ENCODE peak calls at places on chromosomes 13 and 19, in four cellular contexts. One of them, this sample, is unnamed.

GRCh38 chr13:85303630-85304029 is 495.6 kb downstream of the SLITRK6 start:
- DNase-seq in GM12891: no peak
- DNase-seq in lower leg skin: no peak
- DNase-seq in IMR-90: no peak
- DNase-seq in this sample: no peak

GRCh38 chr19:11355160-11356073 is at the start of gene PLPPR2:
- DNase-seq in GM12891: peak
- DNase-seq in lower leg skin: peak
- DNase-seq in IMR-90: peak
- DNase-seq in this sample: peak

GRCh38 chr19:46618670-46619231 is 6.1 kb downstream of the PTGIR start:
- DNase-seq in GM12891: no peak
- DNase-seq in lower leg skin: no peak
- DNase-seq in IMR-90: peak
- DNase-seq in this sample: no peak

GRCh38 chr19:38900220-38900629 is 456 bp downstream of the NFKBIB start:
- DNase-seq in GM12891: no peak
- DNase-seq in lower leg skin: no peak
- DNase-seq in IMR-90: no peak
- DNase-seq in this sample: no peak

GRCh38 chr19:56076413-56076998 is 44.6 kb downstream of the ZNF787 start:
- DNase-seq in GM12891: no peak
- DNase-seq in lower leg skin: no peak
- DNase-seq in IMR-90: peak
- DNase-seq in this sample: peak

GRCh38 chr19:17292301-17293074 is 10.7 kb downstream of the ABHD8 start:
- DNase-seq in GM12891: peak
- DNase-seq in lower leg skin: peak
- DNase-seq in IMR-90: peak
- DNase-seq in this sample: peak

GRCh38 chr13:51781246-51782022 is 22.5 kb downstream of the DHRS12 start:
- DNase-seq in GM12891: no peak
- DNase-seq in lower leg skin: no peak
- DNase-seq in IMR-90: peak
- DNase-seq in this sample: no peak

GRCh38 chr19:45958763-45959516 is 14.7 kb downstream of the NOVA2 start:
- DNase-seq in GM12891: no peak
- DNase-seq in lower leg skin: no peak
- DNase-seq in IMR-90: no peak
- DNase-seq in this sample: no peak

GRCh38 chr13:107669356-107669755 is 546.0 kb downstream of the LIG4 start:
- DNase-seq in GM12891: no peak
- DNase-seq in lower leg skin: no peak
- DNase-seq in IMR-90: peak
- DNase-seq in this sample: no peak

GRCh38 chr19:6076675-6077463 is 33.4 kb downstream of the RFX2 start:
- DNase-seq in GM12891: no peak
- DNase-seq in lower leg skin: peak
- DNase-seq in IMR-90: peak
- DNase-seq in this sample: peak

GRCh38 chr13:72507394-72508199 is 219.8 kb downstream of the MZT1 start:
- DNase-seq in GM12891: no peak
- DNase-seq in lower leg skin: no peak
- DNase-seq in IMR-90: no peak
- DNase-seq in this sample: no peak

GRCh38 chr19:8445488-8446001 is 770 bp downstream of the HNRNPM start:
- DNase-seq in GM12891: no peak
- DNase-seq in lower leg skin: peak
- DNase-seq in IMR-90: no peak
- DNase-seq in this sample: peak

GRCh38 chr19:42421101-42421500 is 6.1 kb downstream of the LIPE start:
- DNase-seq in GM12891: no peak
- DNase-seq in lower leg skin: no peak
- DNase-seq in IMR-90: no peak
- DNase-seq in this sample: no peak

GRCh38 chr19:2944775-2945574 is at the start of gene ZNF77:
- DNase-seq in GM12891: peak
- DNase-seq in lower leg skin: peak
- DNase-seq in IMR-90: peak
- DNase-seq in this sample: peak
- TF ChIP-seq POLR2A in GM12891: peak
- TF ChIP-seq POLR2A in lower leg skin: no peak
- TF ChIP-seq POLR2A in IMR-90: peak
- TF ChIP-seq POLR2A in this sample: peak

DNA sequence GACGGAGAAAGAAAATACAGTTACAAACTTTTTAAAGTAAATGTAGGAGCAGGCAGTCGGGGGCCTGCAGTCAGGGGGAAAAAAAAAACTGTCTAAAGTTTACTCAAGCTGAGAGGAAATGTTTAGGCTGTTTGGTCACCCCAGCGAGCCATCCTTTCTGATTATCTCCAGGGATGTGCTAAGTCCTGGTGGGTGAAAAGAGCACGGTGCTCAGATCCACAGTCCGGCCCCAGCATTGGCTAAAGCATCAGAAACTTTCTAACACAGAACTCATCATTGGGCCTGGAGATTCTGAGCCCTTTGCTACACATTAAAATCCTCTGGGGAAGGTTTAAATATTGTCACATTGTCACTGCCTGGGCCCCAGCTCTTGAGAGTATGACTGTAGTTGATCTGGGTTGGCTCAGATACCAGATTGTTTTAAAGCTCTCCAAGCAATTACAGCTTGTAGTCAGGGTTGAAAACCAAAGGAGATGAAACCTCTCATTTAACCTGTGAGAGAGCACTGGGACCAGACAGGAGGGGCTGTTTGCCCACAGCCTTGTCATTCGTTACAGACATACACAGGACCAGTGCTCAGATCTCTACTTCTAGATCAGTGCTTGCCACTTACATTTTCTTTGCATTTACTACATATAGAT is 131.1 kb upstream of the HTR2A start:
- DNase-seq in GM12891: no peak
- DNase-seq in lower leg skin: no peak
- DNase-seq in IMR-90: no peak
- DNase-seq in this sample: no peak
- TF ChIP-seq POLR2A in GM12891: no peak
- TF ChIP-seq POLR2A in lower leg skin: no peak
- TF ChIP-seq POLR2A in IMR-90: no peak
- TF ChIP-seq POLR2A in this sample: no peak

DNA sequence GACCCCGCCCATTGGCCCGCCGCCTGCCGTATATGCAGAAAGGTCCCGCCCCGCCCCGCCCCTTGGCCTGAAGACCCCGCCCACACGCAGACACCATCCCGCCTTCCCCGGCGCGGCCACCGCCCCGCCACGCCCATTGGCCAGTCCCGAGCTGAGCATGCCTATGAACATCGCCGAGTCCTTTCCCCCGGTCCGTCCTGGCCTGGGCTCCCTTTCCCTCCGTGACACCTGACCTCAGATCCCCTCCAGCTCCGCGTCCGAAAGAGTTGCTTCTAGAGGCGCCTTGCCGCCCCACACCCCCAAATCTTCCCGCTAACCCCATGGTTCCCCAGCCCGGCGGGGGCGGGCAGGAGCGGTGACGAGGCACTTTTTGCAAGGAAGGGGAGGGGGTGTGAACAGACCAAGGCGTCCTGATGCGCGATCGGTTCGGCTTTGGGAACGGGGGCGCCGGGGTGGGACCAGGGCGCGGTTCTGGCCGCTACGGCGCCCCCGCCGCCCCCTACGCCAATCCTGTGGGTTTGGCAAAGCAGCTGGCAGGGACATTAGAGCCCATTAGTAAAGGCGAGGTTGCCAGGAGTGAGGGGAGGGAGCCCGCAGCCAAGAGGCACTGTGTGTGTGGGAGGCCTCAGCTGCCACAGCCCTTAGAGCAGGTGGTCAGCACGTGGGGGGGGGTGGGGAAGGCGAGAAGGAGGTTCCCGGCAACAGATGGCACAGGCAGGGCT is 409 bp upstream of the NUMBL start:
- DNase-seq in GM12891: peak
- DNase-seq in lower leg skin: peak
- DNase-seq in IMR-90: peak
- DNase-seq in this sample: peak
- TF ChIP-seq POLR2A in GM12891: peak
- TF ChIP-seq POLR2A in lower leg skin: no peak
- TF ChIP-seq POLR2A in IMR-90: no peak
- TF ChIP-seq POLR2A in this sample: peak

DNA sequence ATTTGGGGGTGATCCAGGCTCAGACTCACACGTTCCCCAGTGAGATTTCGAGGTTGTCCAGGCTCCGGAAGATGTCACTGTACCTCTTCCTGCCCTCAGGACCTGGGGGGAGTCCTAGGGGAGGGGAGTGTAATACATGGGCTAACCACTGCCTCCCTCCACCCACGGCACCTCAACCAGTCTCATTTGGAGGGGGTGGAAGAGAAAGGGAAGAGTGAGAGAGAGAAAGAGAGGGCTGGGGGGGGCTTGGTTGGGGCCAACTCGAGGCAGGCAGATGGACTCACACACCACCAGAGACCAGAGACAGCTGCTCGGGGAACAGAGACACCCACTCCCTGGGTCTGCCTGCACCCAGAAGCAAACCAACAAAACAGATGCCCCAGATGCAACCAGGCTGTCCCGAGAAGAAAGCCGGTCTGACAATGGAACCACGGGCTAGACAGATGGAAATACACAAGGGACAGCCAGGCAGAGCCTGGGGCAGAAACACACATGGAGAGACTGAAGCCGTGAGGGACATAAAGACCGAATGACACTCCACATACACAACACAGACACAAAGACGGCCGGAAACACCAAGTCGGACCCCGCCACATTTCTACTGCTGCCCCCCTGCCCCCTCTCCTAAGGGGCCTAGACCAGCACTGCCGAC is 825 bp downstream of the GMIP start:
- DNase-seq in GM12891: peak
- DNase-seq in lower leg skin: no peak
- DNase-seq in IMR-90: no peak
- DNase-seq in this sample: peak
- TF ChIP-seq POLR2A in GM12891: peak
- TF ChIP-seq POLR2A in lower leg skin: no peak
- TF ChIP-seq POLR2A in IMR-90: no peak
- TF ChIP-seq POLR2A in this sample: no peak

GRCh38 chr19:12666305-12667048 is at the start of the genes MAN2B1 and WDR83:
- DNase-seq in GM12891: peak
- DNase-seq in lower leg skin: peak
- DNase-seq in IMR-90: peak
- DNase-seq in this sample: peak
- TF ChIP-seq POLR2A in GM12891: peak
- TF ChIP-seq POLR2A in lower leg skin: no peak
- TF ChIP-seq POLR2A in IMR-90: no peak
- TF ChIP-seq POLR2A in this sample: peak

GRCh38 chr13:25286969-25287961 is at the start of gene MTMR6:
- DNase-seq in GM12891: peak
- DNase-seq in lower leg skin: peak
- DNase-seq in IMR-90: peak
- DNase-seq in this sample: peak
- TF ChIP-seq POLR2A in GM12891: peak
- TF ChIP-seq POLR2A in lower leg skin: no peak
- TF ChIP-seq POLR2A in IMR-90: peak
- TF ChIP-seq POLR2A in this sample: peak